ENCODE peak calls at places on chromosomes 12 and 14, in seven cellular contexts. F is NCI-H345; Y is left ventricle myocardium inferior; Z is CD4-positive, alpha-beta T cell; D is prostate gland; K is HEK293T; O is astrocyte of the hippocampus. T is an unnamed sample.
A peak's percentile ranks its signal among the peaks of the same experiment; 100 is the strongest.

GRCh38 chr14:100117647-100118376 is 41.6 kb downstream of the DEGS2 start:
- DNase-seq in Z (no peak), O (no peak), D (no peak), Y (no peak), K (no peak), F (peak; percentile 66), T (no peak)

GRCh38 chr12:90909069-90909676 is 45.8 kb downstream of the CCER1 start:
- DNase-seq in O (peak; percentile 70), Z (no peak), D (no peak), Y (no peak), F (peak; percentile 26), K (peak; percentile 49), T (peak; percentile 40)

GRCh38 chr14:78446807-78447206 is 276.6 kb downstream of the NRXN3 start:
- DNase-seq in K (peak; percentile 7), F (no peak), Z (no peak), O (peak; percentile 57), D (no peak), Y (no peak), T (no peak)

GRCh38 chr12:53065470-53065869 is 13.7 kb downstream of the SPRYD3 start:
- DNase-seq in D (no peak), Z (no peak), F (no peak), K (no peak), Y (no peak), O (no peak), T (no peak)

GRCh38 chr12:100229876-100230275 is 29.3 kb downstream of the ACTR6 start:
- DNase-seq in F (no peak), Y (no peak), O (no peak), Z (no peak), D (peak; percentile 87), K (no peak), T (no peak)

GRCh38 chr12:120820885-120821510 is 83.2 kb downstream of the SPPL3 start:
- DNase-seq in F (no peak), Z (peak; percentile 14), K (no peak), D (no peak), Y (no peak), O (no peak), T (no peak)

GRCh38 chr12:91778091-91778819 is 367.4 kb downstream of the BTG1 start:
- DNase-seq in Y (no peak), D (no peak), F (no peak), K (no peak), O (peak; percentile 16), Z (no peak), T (no peak)

GRCh38 chr12:242496-242895 is 20.1 kb downstream of the SLC6A13 start:
- DNase-seq in F (no peak), D (no peak), Z (no peak), O (no peak), Y (no peak), K (no peak), T (no peak)

GRCh38 chr14:71267691-71268090 is 360.4 kb downstream of the PCNX1 start:
- DNase-seq in K (no peak), Y (no peak), Z (no peak), D (no peak), O (no peak), F (no peak), T (no peak)